ENCODE peak calls at places on chromosomes 1 and 21, in ten cellular contexts. B, U, N, D, Q, X, P, E, R and L are unnamed samples. For H3K4me1, the result is how much of the 10 kb centered on the place peaks cover.

GRCh38 chr1:47687618-47687940 is 249.7 kb downstream of the FOXD2 start:
- DNase-seq in P (no peak), U (no peak), E (no peak), D (no peak), N (no peak), R (no peak), Q (peak), X (no peak), B (no peak), L (no peak)

GRCh38 chr1:113792471-113792870 is 19.8 kb downstream of the RSBN1 start:
- DNase-seq in X (no peak), U (no peak), B (no peak), N (no peak), Q (no peak), D (no peak), R (no peak), P (no peak), E (no peak), L (no peak)

GRCh38 chr1:59133997-59134396 is 162.9 kb upstream of the FGGY start:
- DNase-seq in U (no peak), R (no peak), P (no peak), B (no peak), D (no peak), E (no peak), X (peak), Q (no peak), N (no peak), L (no peak)

GRCh38 chr1:161200421-161200991 is 1.7 kb upstream of the ADAMTS4 start:
- DNase-seq in R (no peak), N (peak), D (no peak), Q (no peak), U (no peak), B (no peak), P (no peak), X (no peak), E (peak), L (no peak)

GRCh38 chr1:27068922-27069321 is 56.3 kb upstream of the TENT5B start:
- DNase-seq in R (no peak), U (no peak), E (no peak), N (no peak), X (no peak), Q (no peak), B (no peak), P (no peak), D (no peak), L (no peak)

GRCh38 chr1:170623171-170623570 is 40.8 kb upstream of the PRRX1 start:
- DNase-seq in R (no peak), D (no peak), Q (no peak), B (no peak), N (no peak), P (peak), X (no peak), E (no peak), U (no peak), L (peak)

GRCh38 chr21:26776320-26777021 is 68.7 kb downstream of the ADAMTS1 start:
- DNase-seq in D (no peak), Q (no peak), R (no peak), E (no peak), B (no peak), X (no peak), P (peak), U (no peak), N (no peak), L (peak)

GRCh38 chr1:34263411-34263810 is 86.7 kb downstream of the C1orf94 start:
- DNase-seq in N (no peak), X (no peak), R (no peak), P (peak), B (no peak), U (no peak), Q (no peak), D (no peak), E (no peak), L (no peak)

GRCh38 chr1:23483327-23484252 is at the start of gene ASAP3:
- DNase-seq in E (peak), P (peak), B (no peak), N (peak), Q (peak), U (no peak), X (no peak), D (peak), R (peak), L (peak)

DNA sequence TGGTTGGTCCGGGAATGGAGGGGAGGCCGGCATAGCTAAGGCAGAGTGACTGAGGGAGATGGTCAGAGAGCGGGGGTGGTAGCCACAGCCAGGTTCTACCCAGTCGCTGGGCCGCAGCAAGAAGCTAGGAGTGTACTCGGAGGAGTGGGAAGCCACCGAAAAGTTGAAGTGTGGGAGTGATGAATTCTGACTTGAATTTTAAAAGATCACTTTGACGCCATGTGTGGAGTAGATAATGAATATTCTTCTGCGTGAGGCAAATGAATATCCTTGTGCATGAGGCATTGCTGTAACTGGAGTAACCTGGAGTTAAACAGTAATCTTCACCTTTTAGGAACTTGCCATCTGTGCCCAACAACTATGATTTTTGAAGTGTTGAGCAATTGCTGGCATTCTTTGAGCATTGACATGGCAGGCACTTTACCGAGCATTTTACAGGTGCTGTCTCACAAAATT is 6.9 kb downstream of the CTPS1 start:
- DNase-seq in B (no peak), U (no peak), X (no peak), R (no peak), E (no peak), N (no peak), D (no peak), Q (no peak), P (no peak), L (no peak)
- H3K4me1 ChIP-seq in B (under half), U (under half), X (under half), R (under half), E (under half), N (under half), D (under half), Q (half or more), P (under half), L (half or more)

GRCh38 chr1:22154063-22154462 is 11.2 kb upstream of the WNT4 start:
- DNase-seq in B (no peak), D (no peak), U (no peak), R (no peak), P (no peak), Q (no peak), E (no peak), N (no peak), X (no peak), L (no peak)

GRCh38 chr1:22155517-22155916 is 12.6 kb upstream of the WNT4 start:
- DNase-seq in P (no peak), N (no peak), X (no peak), B (no peak), U (no peak), D (no peak), E (no peak), R (no peak), Q (no peak), L (no peak)

GRCh38 chr1:22157359-22157966 is 14.6 kb upstream of the WNT4 start:
- DNase-seq in U (no peak), D (no peak), N (no peak), Q (no peak), X (no peak), P (no peak), R (no peak), B (no peak), E (no peak), L (no peak)

GRCh38 chr1:22153653-22154052 is 10.8 kb upstream of the WNT4 start:
- DNase-seq in Q (no peak), N (no peak), X (no peak), D (no peak), E (no peak), B (no peak), P (no peak), R (no peak), U (no peak), L (no peak)

DNA sequence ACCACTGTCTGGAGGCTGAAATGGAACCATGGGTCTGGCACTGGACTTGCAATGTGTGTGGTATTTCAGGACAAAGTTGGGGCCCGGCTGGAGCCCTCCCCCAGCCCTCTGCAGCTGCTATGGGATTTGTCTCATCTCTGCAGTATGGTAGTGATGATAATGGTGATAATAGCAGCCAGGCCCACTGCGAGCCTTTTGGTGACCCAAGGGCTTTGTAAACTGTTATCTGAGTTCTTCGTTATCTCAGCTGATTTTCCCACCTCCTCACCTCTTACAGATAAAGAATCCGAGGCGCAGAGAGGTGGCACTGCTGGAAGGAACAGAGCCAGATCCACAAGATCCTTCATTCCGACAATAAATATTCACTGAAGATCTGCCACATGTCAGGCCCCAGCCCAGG is 11.7 kb upstream of the WNT4 start:
- DNase-seq in X (no peak), Q (no peak), N (no peak), E (no peak), R (no peak), B (no peak), D (no peak), P (no peak), U (no peak), L (no peak)
- H3K4me1 ChIP-seq in X (under half), Q (under half), N (under half), E (under half), R (under half), B (under half), D (under half), P (under half), U (under half), L (under half)

GRCh38 chr1:227749916-227750710 is 14.9 kb downstream of the SNAP47 start:
- DNase-seq in R (peak), D (no peak), U (no peak), E (no peak), X (no peak), P (no peak), B (no peak), N (no peak), Q (no peak), L (no peak)
- H3K4me1 ChIP-seq in R (half or more), D (half or more), U (under half), E (under half), X (half or more), P (under half), B (under half), N (under half), Q (half or more), L (under half)

GRCh38 chr1:15141933-15142647 is 11.5 kb upstream of the TMEM51 start:
- DNase-seq in U (no peak), D (peak), P (peak), Q (no peak), N (no peak), X (no peak), B (no peak), R (peak), E (no peak), L (no peak)
- H3K4me1 ChIP-seq in U (under half), D (under half), P (under half), Q (under half), N (under half), X (under half), B (under half), R (under half), E (under half), L (under half)

GRCh38 chr1:226887006-226887405 is 16.6 kb downstream of the PSEN2 start:
- DNase-seq in X (no peak), U (no peak), R (no peak), Q (no peak), P (no peak), E (no peak), B (no peak), N (no peak), D (no peak), L (no peak)
- H3K4me1 ChIP-seq in X (under half), U (under half), R (under half), Q (under half), P (under half), E (under half), B (under half), N (under half), D (half or more), L (under half)